ENCODE peak calls at places on chromosome 7, in four cellular contexts. One of them, this sample, is unnamed.

GRCh38 chr7:115709664-115710063 is 320.9 kb downstream of the TFEC start:
- DNase-seq in CD8-positive, alpha-beta memory T cell: no peak
- DNase-seq in AG04449: no peak
- DNase-seq in transverse colon: no peak
- DNase-seq in this sample: no peak

GRCh38 chr7:42087616-42088015 is 149.4 kb downstream of the GLI3 start:
- DNase-seq in CD8-positive, alpha-beta memory T cell: no peak
- DNase-seq in AG04449: no peak
- DNase-seq in transverse colon: no peak
- DNase-seq in this sample: no peak

GRCh38 chr7:34165927-34166550 is 260.7 kb downstream of the BMPER start:
- DNase-seq in CD8-positive, alpha-beta memory T cell: no peak
- DNase-seq in AG04449: no peak
- DNase-seq in transverse colon: no peak
- DNase-seq in this sample: no peak

GRCh38 chr7:139116999-139117398 is 7.5 kb upstream of the ZC3HAV1 start:
- DNase-seq in CD8-positive, alpha-beta memory T cell: no peak
- DNase-seq in AG04449: no peak
- DNase-seq in transverse colon: no peak
- DNase-seq in this sample: no peak

GRCh38 chr7:1883834-1884582 is 213.9 kb downstream of the ELFN1 start:
- DNase-seq in CD8-positive, alpha-beta memory T cell: no peak
- DNase-seq in AG04449: no peak
- DNase-seq in transverse colon: no peak
- DNase-seq in this sample: no peak

GRCh38 chr7:1946025-1946424 is 275.9 kb downstream of the ELFN1 start:
- DNase-seq in CD8-positive, alpha-beta memory T cell: no peak
- DNase-seq in AG04449: no peak
- DNase-seq in transverse colon: no peak
- DNase-seq in this sample: peak; percentile 6

GRCh38 chr7:90111-91063 is 102.0 kb upstream of the FAM20C start:
- DNase-seq in CD8-positive, alpha-beta memory T cell: no peak
- DNase-seq in AG04449: peak; percentile 56
- DNase-seq in transverse colon: no peak
- DNase-seq in this sample: no peak

GRCh38 chr7:152103066-152103465 is 77.6 kb downstream of the GALNT11 start:
- DNase-seq in CD8-positive, alpha-beta memory T cell: no peak
- DNase-seq in AG04449: no peak
- DNase-seq in transverse colon: no peak
- DNase-seq in this sample: no peak

GRCh38 chr7:156156734-156157408 is 344.6 kb upstream of the SHH start:
- DNase-seq in CD8-positive, alpha-beta memory T cell: no peak
- DNase-seq in AG04449: no peak
- DNase-seq in transverse colon: peak; percentile 34
- DNase-seq in this sample: no peak

GRCh38 chr7:107900496-107900895 is 9.5 kb downstream of the DLD start:
- DNase-seq in CD8-positive, alpha-beta memory T cell: no peak
- DNase-seq in AG04449: no peak
- DNase-seq in transverse colon: no peak
- DNase-seq in this sample: no peak

GRCh38 chr7:128450913-128451312 is 4.8 kb upstream of the HILPDA start:
- DNase-seq in CD8-positive, alpha-beta memory T cell: no peak
- DNase-seq in AG04449: no peak
- DNase-seq in transverse colon: no peak
- DNase-seq in this sample: no peak

GRCh38 chr7:128454808-128455555 is 696 bp upstream of the HILPDA start:
- DNase-seq in CD8-positive, alpha-beta memory T cell: no peak
- DNase-seq in AG04449: no peak
- DNase-seq in transverse colon: no peak
- DNase-seq in this sample: no peak

GRCh38 chr7:128455556-128456254 is at the start of gene HILPDA:
- DNase-seq in CD8-positive, alpha-beta memory T cell: peak; percentile 91
- DNase-seq in AG04449: peak; percentile 82
- DNase-seq in transverse colon: peak; percentile 95
- DNase-seq in this sample: peak; percentile 95

GRCh38 chr7:128452552-128452951 is 3.1 kb upstream of the HILPDA start:
- DNase-seq in CD8-positive, alpha-beta memory T cell: no peak
- DNase-seq in AG04449: no peak
- DNase-seq in transverse colon: no peak
- DNase-seq in this sample: no peak

DNA sequence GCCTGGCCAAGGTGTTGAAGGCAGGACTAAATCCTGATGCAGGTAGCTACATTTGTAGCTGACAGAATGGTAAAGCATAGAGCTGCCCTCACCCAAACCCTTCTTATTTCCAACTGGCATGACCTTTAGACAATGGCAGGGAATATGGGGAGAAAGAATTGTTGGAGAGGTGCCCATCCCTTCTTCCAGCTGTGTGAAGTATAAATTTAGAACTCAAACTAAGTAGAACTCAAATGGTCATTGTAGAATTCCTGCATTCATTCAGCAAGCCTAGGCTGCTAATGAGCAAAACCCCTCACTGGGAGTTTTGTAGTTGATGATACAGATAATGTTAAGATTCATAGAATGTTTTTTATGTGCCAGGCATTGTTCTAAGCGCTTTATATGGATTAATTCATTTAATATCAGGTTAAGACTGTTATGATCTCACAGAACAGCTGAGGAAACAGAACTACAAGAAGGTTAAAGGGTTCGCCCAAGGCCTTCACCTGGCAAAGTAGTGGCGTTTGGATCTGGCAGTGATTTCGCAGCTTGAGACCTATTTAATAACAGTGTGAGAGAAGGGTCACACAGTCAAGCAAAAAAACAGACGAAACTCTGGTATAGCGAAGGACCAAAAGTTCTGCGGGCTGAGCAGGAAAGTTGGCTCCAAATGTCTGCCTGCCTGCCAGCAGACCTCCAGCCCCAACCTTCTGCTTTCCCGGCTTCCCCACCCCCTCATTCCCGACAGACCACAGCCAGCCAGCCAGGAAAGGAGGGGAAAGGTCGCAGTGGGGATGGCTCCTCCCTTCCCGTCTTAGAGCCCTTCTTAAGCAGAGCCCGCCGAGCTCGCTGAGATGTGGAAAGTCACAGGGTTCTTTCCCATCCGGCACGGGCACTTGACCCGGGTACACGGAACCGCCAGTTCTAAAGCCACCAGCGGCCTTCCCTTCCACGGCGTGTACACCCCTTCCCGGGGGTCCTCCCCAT is 1.6 kb upstream of the HILPDA start:
- DNase-seq in CD8-positive, alpha-beta memory T cell: no peak
- DNase-seq in AG04449: peak; percentile 55
- DNase-seq in transverse colon: peak; percentile 68
- DNase-seq in this sample: peak; percentile 90
- H3K4me3 ChIP-seq in CD8-positive, alpha-beta memory T cell: no peak overlapping the region
- H3K4me3 ChIP-seq in AG04449: peak overlapping the region; percentile 23
- H3K4me3 ChIP-seq in transverse colon: no peak overlapping the region
- H3K4me3 ChIP-seq in this sample: peak overlapping the region; percentile 88

DNA sequence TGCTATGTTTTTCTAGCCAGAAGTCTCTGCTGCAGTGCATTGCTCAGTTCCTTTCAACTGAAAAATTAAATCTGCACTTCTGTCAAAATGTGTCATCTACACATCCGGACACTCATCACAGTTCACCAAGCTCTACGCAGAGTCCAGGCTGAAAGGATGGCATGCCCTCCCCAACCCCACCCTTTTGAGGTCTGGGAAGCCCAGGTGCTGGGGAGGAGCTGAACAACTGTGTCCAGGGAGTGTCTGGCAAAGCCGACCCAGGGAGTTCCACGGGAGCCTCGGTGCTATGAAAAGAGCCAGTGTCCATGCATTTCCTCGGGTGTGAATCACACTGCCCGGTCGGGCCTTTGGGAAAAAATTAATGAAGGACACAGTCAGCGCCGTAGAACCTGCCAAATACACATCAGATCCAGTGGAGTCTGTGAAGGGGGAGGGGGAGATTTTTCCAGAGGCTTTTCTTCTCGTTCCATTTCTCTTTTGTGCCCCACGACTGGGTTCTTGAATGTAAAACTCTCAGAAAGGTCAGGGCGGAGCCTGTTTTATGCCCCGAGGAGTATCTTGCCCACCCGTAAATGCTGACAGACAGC is 738 bp upstream of the PALS2 start:
- DNase-seq in CD8-positive, alpha-beta memory T cell: no peak
- DNase-seq in AG04449: no peak
- DNase-seq in transverse colon: peak; percentile 30
- DNase-seq in this sample: no peak
- H3K4me3 ChIP-seq in CD8-positive, alpha-beta memory T cell: peak overlapping the region; percentile 83
- H3K4me3 ChIP-seq in AG04449: peak overlapping the region; percentile 70
- H3K4me3 ChIP-seq in transverse colon: peak overlapping the region; percentile 71
- H3K4me3 ChIP-seq in this sample: peak overlapping the region; percentile 84

DNA sequence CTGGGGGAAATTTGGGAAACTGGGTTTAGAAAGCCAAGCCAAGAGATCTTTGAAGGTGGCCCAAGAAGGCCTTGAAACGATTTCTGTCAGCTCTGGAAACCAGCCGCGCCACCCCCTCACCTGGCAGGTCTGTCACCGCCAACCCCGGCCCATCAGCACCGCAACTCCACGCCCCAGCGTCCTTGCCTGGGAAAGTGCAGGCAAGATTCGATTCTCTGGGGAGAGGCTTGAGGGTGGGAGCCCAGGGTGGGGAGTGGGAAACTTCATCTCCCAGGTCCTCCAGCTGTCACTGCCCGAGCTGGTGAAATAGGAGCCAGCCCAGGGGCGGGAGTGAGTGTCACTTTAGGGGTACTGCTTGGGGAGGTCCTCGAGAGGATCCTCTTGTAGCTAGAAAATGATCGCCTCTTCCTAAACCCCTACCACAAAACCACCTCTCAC is 2.2 kb downstream of the ZNF467 start:
- DNase-seq in CD8-positive, alpha-beta memory T cell: no peak
- DNase-seq in AG04449: no peak
- DNase-seq in transverse colon: peak; percentile 24
- DNase-seq in this sample: peak; percentile 34
- H3K4me3 ChIP-seq in CD8-positive, alpha-beta memory T cell: peak overlapping the region; percentile 26
- H3K4me3 ChIP-seq in AG04449: peak overlapping the region; percentile 53
- H3K4me3 ChIP-seq in transverse colon: peak overlapping the region; percentile 31
- H3K4me3 ChIP-seq in this sample: peak overlapping the region; percentile 81

DNA sequence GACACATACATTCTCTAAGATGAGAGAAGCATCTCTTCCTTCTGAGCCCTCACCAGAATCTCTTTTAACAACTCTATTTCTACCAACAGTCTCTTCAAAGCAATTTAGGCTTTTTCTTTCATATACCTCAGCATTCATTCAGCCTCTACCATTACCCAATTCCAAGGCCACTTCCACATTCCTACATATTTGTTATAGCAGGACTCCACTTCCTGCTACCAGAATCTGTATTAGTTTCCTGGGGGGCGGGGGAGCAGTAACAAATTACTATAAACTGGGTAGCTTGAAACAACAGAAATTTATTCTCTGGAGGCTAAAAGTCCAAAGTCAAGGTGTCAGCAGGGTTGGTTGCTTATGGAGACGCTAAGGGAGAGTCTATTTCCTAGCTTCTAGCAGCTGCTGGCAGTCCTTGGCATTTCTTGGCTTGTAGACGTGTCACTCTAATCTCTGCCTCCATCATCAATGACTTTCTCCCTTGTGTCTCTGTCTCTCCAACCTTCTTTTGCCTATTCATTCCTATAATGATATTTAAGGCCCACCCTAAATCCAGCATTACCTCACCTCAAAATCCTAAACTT is 7.4 kb downstream of the PRPS1L1 start:
- DNase-seq in CD8-positive, alpha-beta memory T cell: no peak
- DNase-seq in AG04449: no peak
- DNase-seq in transverse colon: no peak
- DNase-seq in this sample: no peak
- H3K4me3 ChIP-seq in CD8-positive, alpha-beta memory T cell: no peak overlapping the region
- H3K4me3 ChIP-seq in AG04449: no peak overlapping the region
- H3K4me3 ChIP-seq in transverse colon: no peak overlapping the region
- H3K4me3 ChIP-seq in this sample: no peak overlapping the region

GRCh38 chr7:23013715-23014649 is at the start of gene HYCC1:
- DNase-seq in CD8-positive, alpha-beta memory T cell: peak; percentile 98
- DNase-seq in AG04449: peak; percentile 89
- DNase-seq in transverse colon: peak; percentile 98
- DNase-seq in this sample: peak; percentile 99

GRCh38 chr7:23012797-23013714 is 874 bp downstream of the HYCC1 start:
- DNase-seq in CD8-positive, alpha-beta memory T cell: no peak
- DNase-seq in AG04449: no peak
- DNase-seq in transverse colon: peak; percentile 15
- DNase-seq in this sample: peak; percentile 33

GRCh38 chr7:23012186-23012585 is 1.7 kb downstream of the HYCC1 start:
- DNase-seq in CD8-positive, alpha-beta memory T cell: no peak
- DNase-seq in AG04449: no peak
- DNase-seq in transverse colon: no peak
- DNase-seq in this sample: no peak

GRCh38 chr7:23009303-23009702 is 4.6 kb downstream of the HYCC1 start:
- DNase-seq in CD8-positive, alpha-beta memory T cell: no peak
- DNase-seq in AG04449: no peak
- DNase-seq in transverse colon: no peak
- DNase-seq in this sample: no peak

GRCh38 chr7:23011222-23011924 is 2.6 kb downstream of the HYCC1 start:
- DNase-seq in CD8-positive, alpha-beta memory T cell: no peak
- DNase-seq in AG04449: no peak
- DNase-seq in transverse colon: no peak
- DNase-seq in this sample: no peak
- H3K4me3 ChIP-seq in CD8-positive, alpha-beta memory T cell: no peak overlapping the region
- H3K4me3 ChIP-seq in AG04449: no peak overlapping the region
- H3K4me3 ChIP-seq in transverse colon: no peak overlapping the region
- H3K4me3 ChIP-seq in this sample: peak overlapping the region; percentile 91

GRCh38 chr7:44105832-44106231 is 1.7 kb downstream of the AEBP1 start:
- DNase-seq in CD8-positive, alpha-beta memory T cell: no peak
- DNase-seq in AG04449: no peak
- DNase-seq in transverse colon: no peak
- DNase-seq in this sample: no peak
- H3K4me3 ChIP-seq in CD8-positive, alpha-beta memory T cell: no peak overlapping the region
- H3K4me3 ChIP-seq in AG04449: peak overlapping the region; percentile 75
- H3K4me3 ChIP-seq in transverse colon: no peak overlapping the region
- H3K4me3 ChIP-seq in this sample: peak overlapping the region; percentile 69

DNA sequence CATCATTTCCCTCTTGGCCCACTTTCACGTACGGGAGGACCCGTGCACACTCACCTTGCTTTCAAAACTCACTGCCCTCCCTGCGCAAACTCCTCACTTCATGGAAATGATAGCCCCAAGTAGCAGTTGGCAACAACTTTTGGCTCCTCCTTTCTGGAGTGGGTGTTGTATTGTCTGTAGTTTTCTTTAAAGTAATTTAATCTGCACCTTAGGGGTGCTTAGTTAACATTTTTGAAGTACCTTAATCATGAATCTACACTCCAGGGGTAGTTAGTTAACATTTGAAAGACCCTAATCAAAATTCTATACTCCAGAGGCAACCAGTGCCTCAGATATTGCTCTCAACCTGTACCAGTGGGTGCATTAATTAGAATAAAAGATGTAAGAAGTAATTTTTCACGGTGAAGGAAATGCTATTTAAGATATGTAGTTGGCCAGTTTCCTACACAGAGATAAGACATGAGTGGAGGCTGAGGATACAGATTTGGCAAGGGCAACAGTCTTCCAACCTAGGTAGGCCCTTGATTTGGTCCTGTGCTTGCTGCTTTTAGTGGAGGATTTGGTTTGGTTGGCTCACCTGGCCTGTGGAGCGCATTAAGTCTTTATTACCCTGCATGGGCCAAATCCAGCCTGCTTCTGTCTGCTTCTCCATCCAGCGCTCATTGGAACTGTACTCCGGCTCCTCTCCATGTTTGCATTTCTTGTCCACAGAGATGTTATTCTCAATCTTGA is 93.0 kb downstream of the EXOC4 start:
- DNase-seq in CD8-positive, alpha-beta memory T cell: no peak
- DNase-seq in AG04449: no peak
- DNase-seq in transverse colon: no peak
- DNase-seq in this sample: no peak
- H3K4me3 ChIP-seq in CD8-positive, alpha-beta memory T cell: no peak overlapping the region
- H3K4me3 ChIP-seq in AG04449: no peak overlapping the region
- H3K4me3 ChIP-seq in transverse colon: no peak overlapping the region
- H3K4me3 ChIP-seq in this sample: no peak overlapping the region

This sample was measured in left ventricle myocardium inferior.